ENCODE peak calls at places on chromosome 5, in six cellular contexts. One of them, this sample, is unnamed.

GRCh38 chr5:65624025-65624569 is at the start of gene TRIM23:
- DNase-seq in colonic mucosa: peak
- DNase-seq in cardiac muscle cell: peak
- DNase-seq in Calu3: peak
- DNase-seq in cardiac fibroblast: peak
- DNase-seq in NB4: peak
- DNase-seq in this sample: peak

GRCh38 chr5:103218164-103218563 is 40.4 kb upstream of the MACIR start:
- DNase-seq in colonic mucosa: no peak
- DNase-seq in cardiac muscle cell: no peak
- DNase-seq in Calu3: no peak
- DNase-seq in cardiac fibroblast: peak
- DNase-seq in NB4: no peak
- DNase-seq in this sample: no peak

GRCh38 chr5:71974622-71975021 is 132.7 kb upstream of the MAP1B start:
- DNase-seq in colonic mucosa: no peak
- DNase-seq in cardiac muscle cell: no peak
- DNase-seq in Calu3: no peak
- DNase-seq in cardiac fibroblast: no peak
- DNase-seq in NB4: no peak
- DNase-seq in this sample: peak

GRCh38 chr5:112419050-112419595 is at the start of gene EPB41L4A:
- DNase-seq in colonic mucosa: peak
- DNase-seq in cardiac muscle cell: peak
- DNase-seq in Calu3: peak
- DNase-seq in cardiac fibroblast: peak
- DNase-seq in NB4: no peak
- DNase-seq in this sample: no peak

GRCh38 chr5:14293279-14293678 is 150.1 kb downstream of the TRIO start:
- DNase-seq in colonic mucosa: no peak
- DNase-seq in cardiac muscle cell: no peak
- DNase-seq in Calu3: no peak
- DNase-seq in cardiac fibroblast: no peak
- DNase-seq in NB4: no peak
- DNase-seq in this sample: no peak

GRCh38 chr5:139647406-139648204 is 544 bp upstream of the CXXC5 start:
- DNase-seq in colonic mucosa: no peak
- DNase-seq in cardiac muscle cell: no peak
- DNase-seq in Calu3: no peak
- DNase-seq in cardiac fibroblast: no peak
- DNase-seq in NB4: no peak
- DNase-seq in this sample: no peak

GRCh38 chr5:145680169-145680568 is 155.0 kb downstream of the PRELID2 start:
- DNase-seq in colonic mucosa: no peak
- DNase-seq in cardiac muscle cell: no peak
- DNase-seq in Calu3: peak
- DNase-seq in cardiac fibroblast: no peak
- DNase-seq in NB4: no peak
- DNase-seq in this sample: no peak

GRCh38 chr5:108144332-108144731 is 237.6 kb downstream of the FBXL17 start:
- DNase-seq in colonic mucosa: no peak
- DNase-seq in cardiac muscle cell: no peak
- DNase-seq in Calu3: no peak
- DNase-seq in cardiac fibroblast: no peak
- DNase-seq in NB4: no peak
- DNase-seq in this sample: no peak

GRCh38 chr5:169757016-169757415 is 119.9 kb downstream of the DOCK2 start:
- DNase-seq in colonic mucosa: no peak
- DNase-seq in cardiac muscle cell: no peak
- DNase-seq in Calu3: no peak
- DNase-seq in cardiac fibroblast: no peak
- DNase-seq in NB4: no peak
- DNase-seq in this sample: no peak

GRCh38 chr5:59746261-59746765 is 147.2 kb downstream of the PDE4D start:
- DNase-seq in colonic mucosa: peak
- DNase-seq in cardiac muscle cell: no peak
- DNase-seq in Calu3: no peak
- DNase-seq in cardiac fibroblast: peak
- DNase-seq in NB4: no peak
- DNase-seq in this sample: no peak

GRCh38 chr5:142767178-142767577 is 3.0 kb upstream of the ARHGAP26 start:
- DNase-seq in colonic mucosa: no peak
- DNase-seq in cardiac muscle cell: no peak
- DNase-seq in Calu3: no peak
- DNase-seq in cardiac fibroblast: no peak
- DNase-seq in NB4: no peak
- DNase-seq in this sample: no peak

GRCh38 chr5:142767925-142768324 is 2.3 kb upstream of the ARHGAP26 start:
- DNase-seq in colonic mucosa: no peak
- DNase-seq in cardiac muscle cell: no peak
- DNase-seq in Calu3: no peak
- DNase-seq in cardiac fibroblast: no peak
- DNase-seq in NB4: no peak
- DNase-seq in this sample: no peak

GRCh38 chr5:142769793-142770649 is at the start of gene ARHGAP26:
- DNase-seq in colonic mucosa: peak
- DNase-seq in cardiac muscle cell: peak
- DNase-seq in Calu3: peak
- DNase-seq in cardiac fibroblast: peak
- DNase-seq in NB4: peak
- DNase-seq in this sample: peak

GRCh38 chr5:142770650-142771609 is 753 bp downstream of the ARHGAP26 start:
- DNase-seq in colonic mucosa: peak
- DNase-seq in cardiac muscle cell: peak
- DNase-seq in Calu3: peak
- DNase-seq in cardiac fibroblast: peak
- DNase-seq in NB4: peak
- DNase-seq in this sample: peak

DNA sequence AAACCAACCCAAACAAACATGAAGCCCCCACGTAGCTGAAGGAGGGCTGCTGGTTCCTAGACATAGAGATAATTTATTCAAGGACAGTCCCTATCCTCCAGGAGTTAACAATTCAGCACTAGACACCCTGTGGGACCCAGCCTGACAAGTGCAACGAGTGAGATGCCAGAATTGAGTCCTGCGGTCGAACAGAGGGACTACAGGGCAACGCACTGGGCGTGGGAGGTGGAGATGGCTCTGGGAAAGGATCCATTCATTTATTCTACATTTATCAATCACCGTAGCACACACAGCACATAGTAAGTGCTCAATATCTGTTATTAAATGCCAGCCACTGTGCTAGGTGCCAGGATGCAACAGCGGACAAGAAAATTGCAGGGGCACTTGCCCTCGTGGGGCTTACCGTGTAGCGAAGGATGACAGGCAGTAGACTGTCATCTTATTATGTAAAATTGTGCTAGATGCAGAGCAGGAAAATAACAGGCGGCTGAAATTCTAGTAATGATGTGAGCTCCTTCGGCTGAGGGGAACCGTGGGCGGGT is 855 bp upstream of the ARHGAP26 start:
- DNase-seq in colonic mucosa: peak
- DNase-seq in cardiac muscle cell: no peak
- DNase-seq in Calu3: peak
- DNase-seq in cardiac fibroblast: no peak
- DNase-seq in NB4: peak
- DNase-seq in this sample: no peak
- TF ChIP-seq CTCF in colonic mucosa: no peak
- TF ChIP-seq CTCF in cardiac muscle cell: no peak
- TF ChIP-seq CTCF in Calu3: no peak
- TF ChIP-seq CTCF in cardiac fibroblast: peak
- TF ChIP-seq CTCF in NB4: no peak
- TF ChIP-seq CTCF in this sample: peak

GRCh38 chr5:88396126-88396525 is 127.5 kb upstream of the TMEM161B start:
- DNase-seq in colonic mucosa: no peak
- DNase-seq in cardiac muscle cell: no peak
- DNase-seq in Calu3: no peak
- DNase-seq in cardiac fibroblast: no peak
- DNase-seq in NB4: no peak
- DNase-seq in this sample: no peak

GRCh38 chr5:88393082-88393481 is 124.4 kb upstream of the TMEM161B start:
- DNase-seq in colonic mucosa: no peak
- DNase-seq in cardiac muscle cell: no peak
- DNase-seq in Calu3: no peak
- DNase-seq in cardiac fibroblast: no peak
- DNase-seq in NB4: no peak
- DNase-seq in this sample: no peak

GRCh38 chr5:88394531-88395185 is 126.0 kb upstream of the TMEM161B start:
- DNase-seq in colonic mucosa: no peak
- DNase-seq in cardiac muscle cell: no peak
- DNase-seq in Calu3: no peak
- DNase-seq in cardiac fibroblast: no peak
- DNase-seq in NB4: no peak
- DNase-seq in this sample: no peak

GRCh38 chr5:88391116-88391515 is 122.5 kb upstream of the TMEM161B start:
- DNase-seq in colonic mucosa: no peak
- DNase-seq in cardiac muscle cell: no peak
- DNase-seq in Calu3: no peak
- DNase-seq in cardiac fibroblast: no peak
- DNase-seq in NB4: no peak
- DNase-seq in this sample: no peak

DNA sequence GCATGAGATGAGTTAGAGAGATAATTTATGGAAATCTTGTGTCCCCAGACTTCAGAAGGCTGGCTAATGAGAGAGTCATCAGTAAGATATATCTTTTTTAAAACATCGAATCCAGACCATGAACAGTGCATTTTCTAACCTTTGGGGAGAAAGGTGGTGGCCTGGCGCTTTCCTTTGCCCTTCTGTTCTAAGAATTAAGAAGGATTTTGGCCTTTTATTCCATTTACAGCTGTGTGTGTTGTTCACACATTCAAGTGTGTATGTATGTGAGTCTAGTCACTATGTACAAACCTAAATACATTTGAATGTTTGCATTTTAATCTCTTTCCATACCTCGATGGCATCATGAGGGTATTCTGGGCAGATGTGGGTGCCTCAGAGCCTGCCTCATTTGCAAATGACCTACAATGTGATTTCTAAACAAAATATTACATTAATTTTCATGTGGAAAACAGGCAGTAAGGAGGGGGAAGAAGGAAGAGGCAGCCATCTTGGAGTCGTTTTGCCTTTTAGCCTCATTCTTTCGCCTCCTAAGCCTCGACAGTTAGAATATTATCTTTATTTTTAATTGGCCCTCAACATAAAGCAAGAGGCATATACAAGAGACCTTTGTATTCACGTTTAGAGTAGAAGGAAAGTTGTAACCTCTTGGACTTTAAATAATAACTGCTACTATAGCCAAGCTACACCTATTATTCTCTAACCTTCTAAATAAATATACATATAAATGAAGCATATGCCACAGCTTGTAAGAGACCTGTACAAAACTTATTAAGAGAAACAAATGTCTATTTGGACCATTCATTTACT is 125.3 kb upstream of the TMEM161B start:
- DNase-seq in colonic mucosa: no peak
- DNase-seq in cardiac muscle cell: no peak
- DNase-seq in Calu3: no peak
- DNase-seq in cardiac fibroblast: no peak
- DNase-seq in NB4: no peak
- DNase-seq in this sample: no peak
- TF ChIP-seq CTCF in colonic mucosa: no peak
- TF ChIP-seq CTCF in cardiac muscle cell: no peak
- TF ChIP-seq CTCF in Calu3: no peak
- TF ChIP-seq CTCF in cardiac fibroblast: no peak
- TF ChIP-seq CTCF in NB4: no peak
- TF ChIP-seq CTCF in this sample: no peak

GRCh38 chr5:116237917-116238502 is 153.2 kb downstream of the COMMD10 start:
- DNase-seq in colonic mucosa: no peak
- DNase-seq in cardiac muscle cell: no peak
- DNase-seq in Calu3: no peak
- DNase-seq in cardiac fibroblast: peak
- DNase-seq in NB4: peak
- DNase-seq in this sample: no peak
- TF ChIP-seq CTCF in colonic mucosa: no peak
- TF ChIP-seq CTCF in cardiac muscle cell: peak
- TF ChIP-seq CTCF in Calu3: peak
- TF ChIP-seq CTCF in cardiac fibroblast: peak
- TF ChIP-seq CTCF in NB4: peak
- TF ChIP-seq CTCF in this sample: no peak

GRCh38 chr5:93899026-93899600 is 157.7 kb upstream of the POU5F2 start:
- DNase-seq in colonic mucosa: no peak
- DNase-seq in cardiac muscle cell: no peak
- DNase-seq in Calu3: no peak
- DNase-seq in cardiac fibroblast: no peak
- DNase-seq in NB4: peak
- DNase-seq in this sample: no peak
- TF ChIP-seq CTCF in colonic mucosa: no peak
- TF ChIP-seq CTCF in cardiac muscle cell: peak
- TF ChIP-seq CTCF in Calu3: peak
- TF ChIP-seq CTCF in cardiac fibroblast: peak
- TF ChIP-seq CTCF in NB4: peak
- TF ChIP-seq CTCF in this sample: peak

This sample was measured in esophagus muscularis mucosa.